ENCODE peak calls at places on chromosomes 4 and X, in four cellular contexts. D, W, C and Q are unnamed samples.

GRCh38 chr4:64911846-64912245 is 502.6 kb upstream of the TECRL start:
- DNase-seq in D (no peak), W (no peak), C (no peak), Q (no peak)

GRCh38 chrX:140502491-140503229 is 2.2 kb downstream of the SOX3 start:
- DNase-seq in D (no peak), W (no peak), C (no peak), Q (no peak)

GRCh38 chrX:153769865-153770605 is 6.0 kb downstream of the PLXNB3 start:
- DNase-seq in D (no peak), W (no peak), C (no peak), Q (no peak)

GRCh38 chrX:1165535-1166196 is 46.8 kb downstream of the CRLF2 start:
- DNase-seq in D (no peak), W (no peak), C (no peak), Q (no peak)

GRCh38 chr4:184170996-184171395 is 46.7 kb downstream of the ENPP6 start:
- DNase-seq in D (no peak), W (peak; percentile 61), C (no peak), Q (peak; percentile 1)

GRCh38 chr4:124890522-124890921 is 178.0 kb upstream of the ANKRD50 start:
- DNase-seq in D (no peak), W (no peak), C (no peak), Q (no peak)

GRCh38 chrX:132489256-132490085 is 633 bp upstream of the MBNL3 start:
- DNase-seq in D (peak; percentile 74), W (no peak), C (peak; percentile 84), Q (no peak)

GRCh38 chr4:124330045-124330444 is 382.5 kb downstream of the ANKRD50 start:
- DNase-seq in D (no peak), W (no peak), C (no peak), Q (no peak)

GRCh38 chr4:43330288-43330687 is 437.8 kb downstream of the GRXCR1 start:
- DNase-seq in D (no peak), W (no peak), C (no peak), Q (no peak)